ENCODE peak calls at places on chromosomes 7 and 10, in four cellular contexts. One of them, this sample, is unnamed.

GRCh38 chr10:1368772-1369171 is 312.6 kb downstream of the WDR37 start:
- DNase-seq in neuronal stem cell: peak; percentile 41
- DNase-seq in GM04504: no peak
- DNase-seq in activated CD8-positive, alpha-beta memory T cell treated with anti-CD3 and anti-CD28 coated beads for 48 hours: no peak
- DNase-seq in this sample: peak; percentile 49

GRCh38 chr7:12949060-12950045 is 261.9 kb downstream of the ARL4A start:
- DNase-seq in neuronal stem cell: no peak
- DNase-seq in GM04504: no peak
- DNase-seq in activated CD8-positive, alpha-beta memory T cell treated with anti-CD3 and anti-CD28 coated beads for 48 hours: no peak
- DNase-seq in this sample: no peak

GRCh38 chr10:101041252-101041761 is 10.3 kb downstream of the SFXN3 start:
- DNase-seq in neuronal stem cell: no peak
- DNase-seq in GM04504: peak; percentile 76
- DNase-seq in activated CD8-positive, alpha-beta memory T cell treated with anti-CD3 and anti-CD28 coated beads for 48 hours: no peak
- DNase-seq in this sample: peak; percentile 71

GRCh38 chr7:157962458-157963306 is 624.9 kb downstream of the PTPRN2 start:
- DNase-seq in neuronal stem cell: no peak
- DNase-seq in GM04504: no peak
- DNase-seq in activated CD8-positive, alpha-beta memory T cell treated with anti-CD3 and anti-CD28 coated beads for 48 hours: no peak
- DNase-seq in this sample: no peak

GRCh38 chr10:11016959-11017574 is 605 bp upstream of the CELF2 start:
- DNase-seq in neuronal stem cell: no peak
- DNase-seq in GM04504: no peak
- DNase-seq in activated CD8-positive, alpha-beta memory T cell treated with anti-CD3 and anti-CD28 coated beads for 48 hours: no peak
- DNase-seq in this sample: no peak

GRCh38 chr7:3861941-3862340 is 560.9 kb downstream of the SDK1 start:
- DNase-seq in neuronal stem cell: no peak
- DNase-seq in GM04504: no peak
- DNase-seq in activated CD8-positive, alpha-beta memory T cell treated with anti-CD3 and anti-CD28 coated beads for 48 hours: no peak
- DNase-seq in this sample: no peak

GRCh38 chr7:42552227-42552626 is 315.2 kb upstream of the GLI3 start:
- DNase-seq in neuronal stem cell: no peak
- DNase-seq in GM04504: no peak
- DNase-seq in activated CD8-positive, alpha-beta memory T cell treated with anti-CD3 and anti-CD28 coated beads for 48 hours: no peak
- DNase-seq in this sample: no peak

GRCh38 chr7:114979388-114979787 is 57.5 kb downstream of the MDFIC start:
- DNase-seq in neuronal stem cell: no peak
- DNase-seq in GM04504: no peak
- DNase-seq in activated CD8-positive, alpha-beta memory T cell treated with anti-CD3 and anti-CD28 coated beads for 48 hours: no peak
- DNase-seq in this sample: no peak

GRCh38 chr10:70758757-70759514 is 26.2 kb downstream of the TBATA start:
- DNase-seq in neuronal stem cell: peak; percentile 62
- DNase-seq in GM04504: peak; percentile 57
- DNase-seq in activated CD8-positive, alpha-beta memory T cell treated with anti-CD3 and anti-CD28 coated beads for 48 hours: peak; percentile 58
- DNase-seq in this sample: peak; percentile 82

GRCh38 chr7:41292457-41292856 is 410.4 kb downstream of the INHBA start:
- DNase-seq in neuronal stem cell: no peak
- DNase-seq in GM04504: no peak
- DNase-seq in activated CD8-positive, alpha-beta memory T cell treated with anti-CD3 and anti-CD28 coated beads for 48 hours: no peak
- DNase-seq in this sample: no peak

GRCh38 chr10:117215079-117215478 is 17.8 kb downstream of the KCNK18 start:
- DNase-seq in neuronal stem cell: no peak
- DNase-seq in GM04504: no peak
- DNase-seq in activated CD8-positive, alpha-beta memory T cell treated with anti-CD3 and anti-CD28 coated beads for 48 hours: no peak
- DNase-seq in this sample: no peak

GRCh38 chr7:137302075-137302474 is 41.5 kb downstream of the PTN start:
- DNase-seq in neuronal stem cell: no peak
- DNase-seq in GM04504: no peak
- DNase-seq in activated CD8-positive, alpha-beta memory T cell treated with anti-CD3 and anti-CD28 coated beads for 48 hours: no peak
- DNase-seq in this sample: no peak